ENCODE peak calls at places on chromosome 17, in six cellular contexts. L, U, C, F, B and N are unnamed samples.

GRCh38 chr17:58331815-58332719 is 3.5 kb upstream of the TSPOAP1 start:
- DNase-seq in L (peak; percentile 65), B (peak; percentile 67), F (no peak), C (no peak), U (peak; percentile 91), N (peak; percentile 33)

GRCh38 chr17:77422104-77422782 is 281.5 kb downstream of the SEC14L1 start:
- DNase-seq in C (no peak), L (no peak), F (no peak), B (no peak), U (no peak), N (no peak)

GRCh38 chr17:80678621-80679020 is 134.0 kb downstream of the RPTOR start:
- DNase-seq in C (no peak), F (no peak), U (no peak), L (no peak), B (no peak), N (peak; percentile 52)

GRCh38 chr17:77445030-77445907 is 304.5 kb downstream of the SEC14L1 start:
- DNase-seq in B (no peak), F (no peak), U (no peak), C (peak; percentile 71), L (peak; percentile 61), N (no peak)

GRCh38 chr17:13728751-13729150 is 127.0 kb upstream of the HS3ST3A1 start:
- DNase-seq in L (no peak), B (no peak), C (no peak), U (no peak), F (no peak), N (no peak)

GRCh38 chr17:81280571-81280970 is 14.5 kb downstream of the SLC38A10 start:
- DNase-seq in F (no peak), B (no peak), C (no peak), L (no peak), U (peak; percentile 52), N (no peak)

GRCh38 chr17:40316571-40317344 is 7.8 kb downstream of the RARA start:
- DNase-seq in F (peak; percentile 75), L (peak; percentile 75), U (peak; percentile 88), C (peak; percentile 76), B (peak; percentile 77), N (peak; percentile 79)

GRCh38 chr17:58329035-58329807 is 626 bp upstream of the TSPOAP1 start:
- DNase-seq in C (no peak), F (no peak), L (no peak), B (no peak), U (peak; percentile 72), N (no peak)

GRCh38 chr17:82228278-82228841 is 482 bp upstream of the SLC16A3 start:
- DNase-seq in B (peak; percentile 66), F (peak; percentile 50), L (peak; percentile 54), C (no peak), U (peak; percentile 87), N (no peak)

GRCh38 chr17:40819528-40820125 is 2.8 kb downstream of the KRT10 start:
- DNase-seq in L (no peak), U (no peak), C (no peak), B (no peak), F (peak; percentile 18), N (no peak)

GRCh38 chr17:58325976-58326468 is 2.6 kb downstream of the TSPOAP1 start:
- DNase-seq in C (no peak), F (no peak), L (no peak), B (no peak), U (peak; percentile 42), N (no peak)

GRCh38 chr17:38970804-38971203 is 3.6 kb upstream of the FBXO47 start:
- DNase-seq in L (no peak), B (no peak), F (no peak), U (no peak), C (no peak), N (no peak)

DNA sequence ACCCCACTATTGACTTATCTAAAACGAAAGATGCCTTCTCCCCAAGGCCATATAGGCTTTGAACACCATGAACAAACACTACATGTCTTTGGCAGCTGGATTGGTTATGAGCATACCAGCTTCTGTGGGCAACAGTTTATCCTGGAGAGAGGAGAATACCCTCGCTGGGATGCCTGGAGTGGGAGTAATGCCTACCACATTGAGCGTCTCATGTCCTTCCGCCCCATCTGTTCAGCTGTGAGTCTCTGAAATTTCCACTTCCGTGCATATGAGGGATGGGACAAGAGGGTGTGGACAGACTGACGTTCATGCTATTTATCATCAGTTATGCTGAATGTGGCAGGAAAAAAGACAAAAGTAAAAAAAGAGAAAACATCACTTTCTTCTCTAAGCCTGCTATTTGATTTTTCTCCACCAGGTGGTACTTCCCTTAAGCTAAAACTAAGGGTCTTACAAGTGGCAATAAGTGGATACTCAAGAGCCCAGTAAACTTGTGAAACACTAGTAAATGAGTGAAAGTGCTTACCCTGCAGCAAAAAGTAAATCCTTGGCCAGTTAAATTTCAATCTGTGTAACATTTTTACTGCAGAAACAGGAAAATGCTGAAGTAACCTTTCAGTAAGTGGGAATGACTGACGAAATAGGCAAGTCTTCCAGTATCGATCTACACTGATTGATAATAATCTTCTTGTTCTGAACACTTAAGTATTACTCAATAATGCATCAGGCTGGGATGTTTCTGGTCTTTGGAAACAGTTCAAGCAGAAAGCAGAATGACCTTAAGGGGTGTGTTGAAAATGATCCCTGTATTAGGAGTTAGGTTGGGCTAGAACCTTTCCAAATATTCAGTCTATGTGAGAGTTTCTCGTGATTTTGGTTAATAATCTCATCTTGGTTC is 5.6 kb downstream of the CRYBA1 start:
- DNase-seq in F (no peak), U (no peak), L (no peak), C (no peak), B (no peak), N (no peak)
- TF ChIP-seq CTCF in F (peak; percentile 71), U (peak; percentile 42), L (peak; percentile 23), C (no peak), B (peak; percentile 13), N (peak; percentile 67)

DNA sequence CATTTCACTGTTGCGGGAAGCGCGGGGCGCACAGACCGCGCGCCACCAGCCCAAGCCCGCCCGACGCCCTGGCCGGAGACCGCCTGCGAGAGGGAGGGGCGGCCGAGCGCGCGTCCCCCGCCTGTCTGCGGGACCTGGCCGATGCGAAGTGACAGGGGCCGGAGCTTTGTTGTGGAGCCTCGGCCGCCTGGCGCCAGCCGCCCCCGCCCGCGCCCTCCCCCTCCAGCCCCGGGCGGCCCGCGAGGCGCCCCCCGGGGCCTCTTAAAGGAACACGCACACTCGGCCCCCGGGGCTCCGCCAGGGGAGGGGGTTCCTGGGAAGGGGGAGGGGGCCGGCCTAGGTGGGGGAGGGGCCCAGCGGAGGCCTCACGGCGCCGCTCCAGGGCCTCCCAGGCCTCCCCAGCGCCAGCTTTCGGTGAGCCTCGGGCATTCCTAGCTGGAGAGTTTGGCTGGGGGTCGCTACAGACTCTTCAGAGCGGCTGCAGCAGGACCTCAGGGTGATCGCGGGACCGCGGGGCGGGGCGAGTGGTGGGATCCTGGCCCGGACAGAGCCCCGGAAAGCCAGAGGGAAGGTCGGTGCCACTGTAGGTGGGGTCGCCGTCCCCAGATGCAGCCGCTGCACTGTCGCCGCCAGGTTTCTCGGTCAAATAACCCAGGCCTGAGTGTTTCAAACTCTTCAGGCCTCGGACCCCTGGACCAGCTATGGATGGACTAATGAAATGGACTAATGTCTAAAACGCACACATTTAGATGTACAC is 2.4 kb upstream of the TBX2 start:
- DNase-seq in L (no peak), U (peak; percentile 72), F (no peak), C (no peak), B (no peak), N (peak; percentile 75)
- TF ChIP-seq CTCF in L (no peak), U (no peak), F (no peak), C (no peak), B (no peak), N (no peak)

GRCh38 chr17:42554250-42555121 is 1.8 kb downstream of the HSD17B1 start:
- DNase-seq in C (peak; percentile 92), U (peak; percentile 93), F (peak; percentile 89), L (peak; percentile 90), B (peak; percentile 89), N (peak; percentile 96)
- TF ChIP-seq CTCF in C (peak; percentile 13), U (no peak), F (no peak), L (no peak), B (no peak), N (no peak)

GRCh38 chr17:74646231-74646630 is 22.7 kb upstream of the CD300E start:
- DNase-seq in F (no peak), L (no peak), B (no peak), C (no peak), U (no peak), N (no peak)
- TF ChIP-seq CTCF in F (no peak), L (no peak), B (no peak), C (no peak), U (peak; percentile 14), N (peak; percentile 61)

GRCh38 chr17:69090365-69090764 is 29.6 kb upstream of the ABCA9 start:
- DNase-seq in L (no peak), U (no peak), F (no peak), C (no peak), B (no peak), N (no peak)

GRCh38 chr17:69082696-69083095 is 22.0 kb upstream of the ABCA9 start:
- DNase-seq in B (no peak), C (no peak), L (no peak), F (no peak), U (no peak), N (no peak)

GRCh38 chr17:69088643-69089200 is 28.0 kb upstream of the ABCA9 start:
- DNase-seq in U (no peak), L (no peak), F (no peak), B (no peak), C (no peak), N (no peak)

DNA sequence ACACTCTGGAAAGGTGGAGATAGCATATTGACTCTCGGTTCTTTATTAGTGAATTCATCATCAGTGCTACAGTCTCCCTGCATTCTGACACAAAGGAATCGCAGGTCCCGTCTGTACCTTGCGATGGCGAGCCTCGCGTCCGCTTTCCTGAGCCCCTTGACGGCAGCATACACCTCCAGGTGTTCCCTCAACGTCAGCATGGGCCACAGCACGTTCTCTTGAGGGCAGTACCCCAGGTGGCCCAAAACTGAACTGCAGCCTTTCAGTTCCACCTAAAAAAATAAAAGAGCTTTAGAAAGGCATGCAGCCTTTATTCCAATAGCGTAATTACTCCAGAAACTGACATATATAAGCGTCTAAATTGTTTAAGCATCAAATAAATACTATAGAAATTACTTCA is 24.2 kb upstream of the ABCA9 start:
- DNase-seq in B (no peak), C (no peak), L (no peak), U (no peak), F (peak; percentile 21), N (peak; percentile 92)
- TF ChIP-seq CTCF in B (no peak), C (no peak), L (no peak), U (peak; percentile 11), F (peak; percentile 86), N (peak; percentile 78)

DNA sequence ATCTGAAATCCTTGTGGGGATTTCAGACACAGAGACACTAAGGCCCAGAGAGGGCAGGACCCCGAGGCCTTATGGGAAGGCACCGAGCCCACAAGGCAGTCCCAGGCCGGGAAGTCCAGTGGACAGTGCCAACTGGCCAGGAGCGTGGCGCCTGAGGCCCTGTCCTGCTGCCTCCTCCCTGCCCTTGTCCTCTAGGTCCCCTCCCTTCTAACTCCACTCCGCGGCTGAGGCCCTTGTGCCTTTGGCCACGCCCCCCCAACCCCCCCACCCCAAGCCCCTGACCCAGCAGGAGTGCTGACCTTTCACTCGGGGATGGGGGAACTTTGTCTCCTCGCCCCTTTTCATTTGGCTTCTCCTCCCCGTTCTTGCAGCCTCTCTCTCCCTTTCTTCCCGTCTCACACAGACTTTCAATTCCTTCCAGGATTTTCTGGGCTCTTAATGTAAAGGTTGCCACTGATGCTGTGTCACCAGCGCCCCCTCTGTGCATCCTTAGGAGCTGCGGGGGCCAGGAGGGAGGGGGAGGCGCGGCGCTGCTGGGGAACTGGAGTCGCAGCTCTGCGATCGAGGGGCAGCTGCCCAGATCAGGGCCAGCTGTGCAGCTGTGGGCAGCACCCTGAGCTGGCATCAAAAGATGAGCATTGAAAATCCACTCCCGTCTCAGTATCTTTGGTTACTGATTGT is 29.1 kb downstream of the CRHR1 start:
- DNase-seq in L (no peak), B (no peak), F (peak; percentile 73), U (peak; percentile 35), C (no peak), N (peak; percentile 90)
- TF ChIP-seq CTCF in L (no peak), B (no peak), F (peak; percentile 49), U (no peak), C (no peak), N (peak; percentile 81)